ENCODE peak calls at places on chromosomes 12 and 14, in seven cellular contexts. B is neural crest cell, Y is hypothalamus, J is pons, E is A673, N is pancreas, P is T1000. M is an unnamed sample.

GRCh38 chr12:16349132-16349463 is 1.7 kb downstream of the MGST1 start:
- DNase-seq in E (no peak), P (peak; percentile 73), N (peak; percentile 66), Y (peak; percentile 32), B (no peak), J (peak; percentile 15), M (no peak)

GRCh38 chr14:100278702-100279101 is 27.5 kb downstream of the SLC25A29 start:
- DNase-seq in N (no peak), P (no peak), Y (no peak), E (no peak), B (no peak), J (peak; percentile 45), M (no peak)

GRCh38 chr12:10033783-10034381 is 3.4 kb downstream of the CLEC9A start:
- DNase-seq in P (no peak), E (peak; percentile 30), J (no peak), Y (no peak), N (no peak), B (no peak), M (no peak)

GRCh38 chr12:57099062-57099714 is 10.3 kb downstream of the NAB2 start:
- DNase-seq in E (no peak), J (no peak), Y (no peak), N (no peak), P (no peak), B (no peak), M (no peak)

GRCh38 chr12:25130741-25131188 is 64.2 kb downstream of the DNAI7 start:
- DNase-seq in P (no peak), B (no peak), Y (no peak), N (no peak), E (peak; percentile 68), J (peak; percentile 55), M (no peak)

GRCh38 chr12:47391566-47391965 is 311.8 kb upstream of the AMIGO2 start:
- DNase-seq in N (no peak), Y (no peak), E (no peak), B (no peak), P (no peak), J (no peak), M (no peak)

GRCh38 chr12:71504471-71504852 is 64.9 kb downstream of the LGR5 start:
- DNase-seq in J (peak; percentile 10), N (no peak), Y (no peak), B (no peak), P (no peak), E (peak; percentile 91), M (no peak)

GRCh38 chr12:108645686-108646596 is 12.2 kb upstream of the SELPLG start:
- DNase-seq in P (no peak), E (no peak), N (no peak), J (peak; percentile 34), Y (no peak), B (no peak), M (no peak)